ENCODE peak calls at places on chromosomes 1 and 21, in nine cellular contexts. F, I, N, S, X, L, O, K and A are unnamed samples.

GRCh38 chr1:3471356-3472087 is 17.1 kb downstream of the ARHGEF16 start:
- DNase-seq in N (no peak), O (no peak), X (no peak), I (no peak), S (no peak), K (peak; percentile 28), F (no peak), L (no peak), A (no peak)

GRCh38 chr1:246005067-246005466 is 502.0 kb downstream of the SMYD3 start:
- DNase-seq in L (no peak), K (no peak), X (no peak), O (no peak), N (no peak), I (no peak), S (no peak), F (no peak), A (no peak)

GRCh38 chr1:115274467-115274866 is 63.6 kb downstream of the NGF start:
- DNase-seq in N (no peak), X (no peak), S (no peak), F (no peak), O (no peak), K (no peak), L (no peak), I (no peak), A (no peak)

GRCh38 chr21:32172106-32172505 is 106.7 kb downstream of the MIS18A start:
- DNase-seq in K (no peak), I (no peak), F (no peak), L (no peak), S (no peak), O (no peak), N (no peak), X (no peak), A (no peak)

GRCh38 chr21:31987696-31988095 is 114.9 kb downstream of the HUNK start:
- DNase-seq in I (no peak), X (no peak), K (no peak), O (peak; percentile 60), L (no peak), N (no peak), S (no peak), F (no peak), A (no peak)

GRCh38 chr1:149846042-149846441 is 53.3 kb upstream of the BOLA1 start:
- DNase-seq in L (no peak), K (no peak), N (no peak), F (no peak), I (no peak), O (no peak), S (no peak), X (no peak), A (no peak)

GRCh38 chr1:201307760-201308499 is 24.6 kb downstream of the PKP1 start:
- DNase-seq in O (peak; percentile 85), K (peak; percentile 40), N (peak; percentile 60), F (no peak), X (no peak), S (peak; percentile 91), L (peak; percentile 49), I (no peak), A (peak; percentile 30)

GRCh38 chr1:59738152-59738551 is 76.6 kb upstream of the HOOK1 start:
- DNase-seq in I (no peak), S (no peak), N (no peak), F (no peak), L (no peak), O (no peak), X (no peak), K (no peak), A (no peak)

GRCh38 chr1:77948841-77949424 is 29.9 kb downstream of the FUBP1 start:
- DNase-seq in O (no peak), N (peak; percentile 3), S (no peak), X (no peak), F (no peak), I (no peak), L (no peak), K (no peak), A (no peak)

GRCh38 chr21:17679002-17679600 is 66.4 kb upstream of the BTG3 start:
- DNase-seq in S (no peak), I (no peak), X (no peak), L (no peak), F (no peak), N (peak; percentile 37), K (peak; percentile 14), O (no peak), A (no peak)

GRCh38 chr1:236417325-236417724 is 23.2 kb downstream of the EDARADD start:
- DNase-seq in F (no peak), N (no peak), O (no peak), X (no peak), I (no peak), S (no peak), L (no peak), K (no peak), A (no peak)

GRCh38 chr1:11129649-11130048 is 30.0 kb upstream of the EXOSC10 start:
- DNase-seq in X (no peak), O (no peak), I (no peak), F (no peak), L (no peak), S (no peak), N (no peak), K (no peak), A (no peak)

GRCh38 chr1:170929412-170929834 is 5.9 kb upstream of the MROH9 start:
- DNase-seq in L (no peak), I (no peak), S (no peak), K (no peak), X (no peak), O (no peak), F (no peak), N (no peak), A (no peak)

DNA sequence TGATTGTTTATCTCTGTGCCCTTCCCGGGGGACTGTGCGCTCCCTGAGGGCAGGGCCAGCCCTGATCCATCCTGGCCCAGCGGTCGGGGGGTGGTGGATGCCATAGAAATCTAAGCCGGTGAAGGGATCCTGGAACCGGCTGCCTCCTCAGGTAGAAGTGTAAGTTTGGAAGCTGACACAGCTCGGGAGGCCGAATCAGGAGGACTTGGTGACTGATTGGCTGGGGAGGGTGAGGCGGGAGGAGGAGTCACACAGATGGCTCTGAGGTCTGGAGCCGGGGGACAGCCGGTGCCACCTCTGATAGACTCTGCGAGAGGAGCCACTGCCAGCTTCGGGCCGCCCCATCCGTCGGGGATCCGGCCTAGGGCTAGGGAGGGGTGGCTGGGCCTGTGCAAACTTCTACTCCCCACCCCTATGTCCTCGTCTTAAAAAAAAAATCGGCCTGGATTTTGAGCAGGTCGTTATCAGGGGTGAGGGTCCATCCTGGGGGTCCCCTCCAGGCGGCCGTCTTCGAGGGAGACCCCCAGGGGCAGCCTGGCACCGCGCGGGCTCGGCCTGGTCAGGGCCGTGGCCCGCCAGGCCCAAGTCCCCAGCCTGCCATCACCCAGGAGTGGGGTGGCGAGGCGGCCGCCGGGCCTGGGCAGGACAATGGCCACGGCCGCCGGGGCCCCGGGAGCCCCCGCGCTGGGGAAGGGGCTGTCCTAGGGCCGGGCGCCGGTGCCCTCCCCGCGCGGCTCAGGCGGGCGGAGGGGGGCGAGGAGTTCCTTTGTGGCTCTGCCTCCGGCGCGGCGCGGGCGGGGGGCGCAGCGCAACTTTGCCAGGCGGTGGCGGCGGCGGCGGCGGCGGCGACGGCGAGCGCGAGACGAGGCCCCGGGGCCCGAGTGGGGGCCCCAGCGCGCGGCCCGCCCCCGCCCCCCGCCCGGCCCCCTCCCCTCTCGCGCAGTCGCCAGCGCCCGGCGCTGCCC is 663 bp upstream of the ZNF362 start:
- DNase-seq in X (peak; percentile 54), F (peak; percentile 89), I (peak; percentile 65), K (peak; percentile 80), L (peak; percentile 80), S (peak; percentile 89), N (peak; percentile 83), O (peak; percentile 86), A (peak; percentile 76)
- TF ChIP-seq POLR2A in X (peak; percentile 49), F (peak; percentile 42), I (no peak), K (peak; percentile 68), L (no peak), S (peak; percentile 79), N (peak; percentile 83), O (peak; percentile 79), A (peak; percentile 74)

GRCh38 chr1:96492236-96492635 is 229.3 kb upstream of the PTBP2 start:
- DNase-seq in S (no peak), L (no peak), X (no peak), F (no peak), N (no peak), O (no peak), I (no peak), K (no peak), A (no peak)
- H3K27ac ChIP-seq in S (no peak overlapping the region), L (no peak overlapping the region), X (no peak overlapping the region), F (no peak overlapping the region), N (no peak overlapping the region), O (no peak overlapping the region), I (no peak overlapping the region), K (no peak overlapping the region), A (no peak overlapping the region)

DNA sequence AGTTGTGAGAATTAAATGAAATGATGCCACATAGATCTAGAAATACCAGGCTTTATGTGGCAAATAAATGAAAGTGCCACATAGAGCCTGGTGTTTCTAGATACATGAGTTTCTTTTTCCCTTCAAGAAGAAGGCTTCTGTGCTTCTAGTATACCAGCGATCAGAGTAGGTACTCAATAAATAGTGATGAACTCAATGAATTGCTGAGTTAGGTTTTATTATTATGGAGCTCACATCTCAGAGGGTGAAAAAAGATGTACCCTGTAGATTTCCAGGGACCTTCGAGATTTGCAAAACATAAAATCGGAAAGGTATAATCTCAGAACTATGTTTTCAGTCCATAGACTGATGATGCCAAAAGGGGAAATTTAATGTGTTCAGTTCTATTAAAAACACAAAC is 2.3 kb upstream of the CLSTN1 start:
- DNase-seq in F (no peak), S (no peak), K (no peak), N (no peak), L (no peak), O (no peak), X (no peak), I (no peak), A (no peak)
- H3K4me3 ChIP-seq in F (no peak overlapping the region), S (no peak overlapping the region), K (no peak overlapping the region), N (no peak overlapping the region), L (no peak overlapping the region), O (no peak overlapping the region), X (no peak overlapping the region), I (no peak overlapping the region), A (no peak overlapping the region)

GRCh38 chr1:157380523-157380922 is 171.8 kb downstream of the FCRL5 start:
- DNase-seq in O (no peak), I (no peak), F (no peak), S (no peak), X (no peak), N (no peak), L (no peak), K (no peak), A (no peak)

GRCh38 chr1:157382351-157382750 is 170.0 kb downstream of the FCRL5 start:
- DNase-seq in K (no peak), I (no peak), F (no peak), L (no peak), O (no peak), N (no peak), S (no peak), X (no peak), A (no peak)

GRCh38 chr1:157388057-157388456 is 164.3 kb downstream of the FCRL5 start:
- DNase-seq in O (no peak), K (no peak), L (no peak), S (no peak), X (no peak), F (no peak), N (no peak), I (no peak), A (no peak)

DNA sequence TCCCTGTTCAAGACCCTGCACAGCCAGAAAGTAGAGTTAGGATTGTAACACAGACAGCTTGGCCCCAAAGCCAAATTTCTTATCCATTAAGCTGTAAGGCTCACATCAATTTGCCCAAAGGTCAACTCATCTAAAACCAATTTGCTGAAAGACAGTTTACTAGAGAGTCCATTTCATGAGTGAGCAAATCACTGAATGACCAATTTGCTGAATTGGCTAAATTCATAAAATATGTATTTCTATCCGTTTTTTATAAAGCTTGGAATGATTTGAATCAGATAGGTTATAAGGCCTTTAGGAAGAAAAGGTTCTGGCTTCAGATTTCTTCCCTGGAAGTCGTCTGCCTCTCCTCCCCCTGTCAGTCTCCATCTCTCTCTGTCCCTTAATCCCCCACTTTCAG is 168.1 kb downstream of the FCRL5 start:
- DNase-seq in O (no peak), S (no peak), L (no peak), K (no peak), I (no peak), F (no peak), X (no peak), N (no peak), A (no peak)
- TF ChIP-seq POLR2A in O (no peak), S (no peak), L (no peak), K (no peak), I (no peak), F (no peak), X (no peak), N (no peak), A (no peak)